ENCODE peak calls at places on chromosome 11, in six cellular contexts. H is RCC 7860; R is left lobe of liver; V is CD4-positive, alpha-beta memory T cell; Z is stimulated activated CD4-positive, alpha-beta T cell treated with anti-CD3 and anti-CD28 coated beads, Interleukin-12 subunit alpha, Interleukin-12 subunit beta, amount 100 ng/mL, for 24 hours; K is activated T-helper 1 cell treated with anti-CD3 and anti-CD28 coated beads, Interleukin-2, amount 50 U/mL, for 16 hours. D is an unnamed sample.

GRCh38 chr11:59158206-59159068 is 13.5 kb upstream of the DTX4 start:
- DNase-seq in R (no peak), V (peak; percentile 65), H (peak; percentile 43), K (peak; percentile 23), Z (peak; percentile 33), D (peak; percentile 60)

GRCh38 chr11:2092956-2093412 is 46.2 kb downstream of the IGF2 start:
- DNase-seq in Z (no peak), V (peak; percentile 80), H (peak; percentile 69), R (peak; percentile 98), K (peak; percentile 15), D (peak; percentile 75)

GRCh38 chr11:29190313-29190712 is 826.5 kb downstream of the KCNA4 start:
- DNase-seq in H (no peak), V (no peak), Z (no peak), R (no peak), K (no peak), D (no peak)

GRCh38 chr11:76670475-76671235 is at the start of gene LRRC32:
- DNase-seq in R (peak; percentile 62), V (no peak), H (no peak), K (no peak), Z (no peak), D (peak; percentile 67)

GRCh38 chr11:84580338-84580737 is 1046.8 kb downstream of the DLG2 start:
- DNase-seq in R (no peak), K (no peak), H (no peak), V (no peak), Z (no peak), D (no peak)

GRCh38 chr11:60158666-60159065 is 24.2 kb downstream of the MS4A6A start:
- DNase-seq in V (no peak), H (no peak), Z (no peak), R (no peak), K (no peak), D (no peak)

GRCh38 chr11:78082146-78082545 is 2.5 kb upstream of the NDUFC2 start:
- DNase-seq in V (no peak), H (no peak), K (no peak), Z (no peak), R (no peak), D (no peak)

GRCh38 chr11:62493801-62494200 is 52.8 kb downstream of the AHNAK start:
- DNase-seq in V (no peak), Z (no peak), K (no peak), H (no peak), R (no peak), D (no peak)

GRCh38 chr11:123474994-123475393 is 44.9 kb downstream of the GRAMD1B start:
- DNase-seq in R (no peak), H (no peak), Z (no peak), V (no peak), K (no peak), D (no peak)

GRCh38 chr11:112113539-112114457 is 27.1 kb downstream of the SDHD start:
- DNase-seq in V (peak; percentile 47), H (peak; percentile 60), R (no peak), Z (no peak), K (no peak), D (no peak)

GRCh38 chr11:61966673-61967176 is 709 bp downstream of the FTH1 start:
- DNase-seq in V (no peak), H (no peak), K (no peak), Z (no peak), R (no peak), D (peak; percentile 47)

GRCh38 chr11:104487035-104487775 is 323.3 kb upstream of the PDGFD start:
- DNase-seq in Z (no peak), R (no peak), H (no peak), V (no peak), K (no peak), D (no peak)

GRCh38 chr11:108914981-108915380 is 250.1 kb downstream of the DDX10 start:
- DNase-seq in H (no peak), Z (no peak), V (no peak), K (no peak), R (no peak), D (no peak)

GRCh38 chr11:45157247-45158209 is 11.1 kb downstream of the PRDM11 start:
- DNase-seq in R (no peak), Z (no peak), V (no peak), H (no peak), K (no peak), D (no peak)

GRCh38 chr11:10770626-10771254 is 19.7 kb downstream of the CTR9 start:
- DNase-seq in Z (no peak), H (no peak), R (peak; percentile 57), V (peak; percentile 5), K (no peak), D (peak; percentile 49)

GRCh38 chr11:12064136-12064953 is 46.0 kb upstream of the MICAL2 start:
- DNase-seq in Z (no peak), H (no peak), K (no peak), V (no peak), R (no peak), D (no peak)

GRCh38 chr11:63869171-63869591 is 30.3 kb downstream of the MARK2 start:
- DNase-seq in R (no peak), V (no peak), H (no peak), Z (no peak), K (no peak), D (peak; percentile 84)

GRCh38 chr11:126332221-126332711 is 23.2 kb upstream of the ST3GAL4 start:
- DNase-seq in R (no peak), K (no peak), H (peak; percentile 71), Z (no peak), V (no peak), D (peak; percentile 54)

GRCh38 chr11:555500-556174 is 4.9 kb downstream of the LMNTD2 start:
- DNase-seq in R (no peak), K (no peak), H (no peak), Z (no peak), V (no peak), D (no peak)

GRCh38 chr11:45322891-45323597 is 36.9 kb upstream of the SYT13 start:
- DNase-seq in H (no peak), R (no peak), V (no peak), Z (no peak), K (no peak), D (no peak)

GRCh38 chr11:103110406-103110805 is 1.2 kb downstream of the DYNC2H1 start:
- DNase-seq in R (no peak), K (no peak), H (no peak), Z (no peak), V (no peak), D (no peak)

GRCh38 chr11:69352715-69353325 is 58.9 kb downstream of the MYEOV start:
- DNase-seq in R (peak; percentile 53), H (peak; percentile 90), V (no peak), Z (peak; percentile 37), K (no peak), D (peak; percentile 26)

GRCh38 chr11:65412271-65413076 is 10.1 kb upstream of the NEAT1 start:
- DNase-seq in R (no peak), V (no peak), K (no peak), Z (no peak), H (no peak), D (no peak)

GRCh38 chr11:68067991-68068390 is 29.2 kb downstream of the TCIRG1 start:
- DNase-seq in V (no peak), R (peak; percentile 11), K (no peak), H (no peak), Z (no peak), D (no peak)

GRCh38 chr11:70808686-70809375 is 410.5 kb downstream of the CTTN start:
- DNase-seq in Z (no peak), H (no peak), R (no peak), K (no peak), V (no peak), D (no peak)

GRCh38 chr11:132793831-132794230 is 738.5 kb downstream of the OPCML start:
- DNase-seq in R (no peak), V (no peak), H (no peak), K (no peak), Z (no peak), D (no peak)

GRCh38 chr11:120057028-120057330 is 80.9 kb downstream of the TRIM29 start:
- DNase-seq in Z (no peak), H (no peak), R (peak; percentile 6), V (no peak), K (no peak), D (no peak)

GRCh38 chr11:46381836-46382643 is 571 bp downstream of the MDK start:
- DNase-seq in V (no peak), Z (no peak), K (no peak), R (no peak), H (no peak), D (no peak)

GRCh38 chr11:33280402-33280801 is 23.2 kb downstream of the HIPK3 start:
- DNase-seq in V (no peak), K (no peak), Z (no peak), H (no peak), R (no peak), D (no peak)

GRCh38 chr11:6248248-6248647 is 9.4 kb downstream of the CNGA4 start:
- DNase-seq in Z (no peak), R (peak; percentile 53), K (no peak), V (no peak), H (no peak), D (no peak)

GRCh38 chr11:69382131-69383128 is 88.5 kb downstream of the MYEOV start:
- DNase-seq in V (no peak), Z (no peak), R (peak; percentile 50), H (no peak), K (no peak), D (no peak)

GRCh38 chr11:84022221-84022620 is 736.1 kb upstream of the CCDC90B start:
- DNase-seq in H (no peak), R (no peak), K (no peak), V (no peak), Z (no peak), D (no peak)

GRCh38 chr11:76655466-76656086 is 15.0 kb downstream of the LRRC32 start:
- DNase-seq in R (peak; percentile 38), Z (no peak), H (no peak), V (no peak), K (no peak), D (peak; percentile 18)

GRCh38 chr11:86153439-86153838 is 84.6 kb upstream of the PICALM start:
- DNase-seq in K (no peak), Z (no peak), R (no peak), H (no peak), V (no peak), D (no peak)

GRCh38 chr11:64900263-64900678 is 16.7 kb downstream of the ATG2A start:
- DNase-seq in H (no peak), V (peak; percentile 78), Z (peak; percentile 45), R (no peak), K (peak; percentile 64), D (no peak)

GRCh38 chr11:19995131-19995530 is 165.1 kb downstream of the DBX1 start:
- DNase-seq in K (no peak), H (peak; percentile 9), Z (no peak), R (no peak), V (no peak), D (no peak)

GRCh38 chr11:81772161-81772560 is 961.5 kb downstream of the FAM181B start:
- DNase-seq in R (no peak), H (no peak), Z (no peak), V (no peak), K (no peak), D (no peak)

GRCh38 chr11:113289341-113290187 is 24.8 kb upstream of the TTC12 start:
- DNase-seq in Z (peak; percentile 44), H (peak; percentile 23), K (peak; percentile 24), V (peak; percentile 61), R (peak; percentile 65), D (peak; percentile 43)

GRCh38 chr11:121231576-121232278 is 60.8 kb upstream of the SC5D start:
- DNase-seq in H (no peak), K (no peak), Z (no peak), R (peak; percentile 96), V (no peak), D (peak; percentile 36)

GRCh38 chr11:124834526-124835190 is 30.6 kb upstream of the ROBO3 start:
- DNase-seq in Z (no peak), K (no peak), R (no peak), H (no peak), V (no peak), D (no peak)